ENCODE peak calls at places on chromosomes 7 and 10, in four cellular contexts. One of them, this sample, is unnamed.
A peak's percentile ranks its signal among the peaks of the same experiment; 100 is the strongest.

GRCh38 chr7:105678811-105679495 is 97.7 kb upstream of the EFCAB10 start:
- DNase-seq in hepatocyte: no peak
- DNase-seq in neural progenitor cell: no peak
- DNase-seq in fibroblast of lung: peak; percentile 68
- DNase-seq in this sample: no peak

GRCh38 chr7:29105191-29105590 is 41.1 kb downstream of the CPVL start:
- DNase-seq in fibroblast of lung: no peak
- DNase-seq in neural progenitor cell: no peak
- DNase-seq in hepatocyte: no peak
- DNase-seq in this sample: no peak

GRCh38 chr7:40474790-40475680 is 340.2 kb downstream of the SUGCT start:
- DNase-seq in fibroblast of lung: no peak
- DNase-seq in hepatocyte: no peak
- DNase-seq in neural progenitor cell: no peak
- DNase-seq in this sample: no peak

GRCh38 chr7:38932509-38933168 is 23.6 kb upstream of the VPS41 start:
- DNase-seq in fibroblast of lung: peak; percentile 55
- DNase-seq in neural progenitor cell: peak; percentile 82
- DNase-seq in hepatocyte: peak; percentile 81
- DNase-seq in this sample: peak; percentile 4

GRCh38 chr10:101215397-101216206 is 13.7 kb downstream of the LBX1 start:
- DNase-seq in hepatocyte: no peak
- DNase-seq in neural progenitor cell: peak; percentile 43
- DNase-seq in fibroblast of lung: no peak
- DNase-seq in this sample: no peak

GRCh38 chr10:125105155-125105554 is 55.2 kb downstream of the CTBP2 start:
- DNase-seq in fibroblast of lung: no peak
- DNase-seq in neural progenitor cell: no peak
- DNase-seq in hepatocyte: no peak
- DNase-seq in this sample: no peak

GRCh38 chr10:33398796-33399195 is 64.3 kb upstream of the NRP1 start:
- DNase-seq in neural progenitor cell: no peak
- DNase-seq in hepatocyte: no peak
- DNase-seq in fibroblast of lung: no peak
- DNase-seq in this sample: no peak

GRCh38 chr7:136033413-136034031 is 56.4 kb upstream of the MTPN start:
- DNase-seq in hepatocyte: peak; percentile 63
- DNase-seq in fibroblast of lung: no peak
- DNase-seq in neural progenitor cell: no peak
- DNase-seq in this sample: no peak

GRCh38 chr10:62734781-62735463 is 69.6 kb upstream of the ADO start:
- DNase-seq in hepatocyte: no peak
- DNase-seq in fibroblast of lung: no peak
- DNase-seq in neural progenitor cell: no peak
- DNase-seq in this sample: no peak

GRCh38 chr10:61846370-61847031 is 55.0 kb upstream of the ARID5B start:
- DNase-seq in hepatocyte: no peak
- DNase-seq in fibroblast of lung: no peak
- DNase-seq in neural progenitor cell: no peak
- DNase-seq in this sample: no peak

GRCh38 chr10:91552706-91553105 is 80.2 kb downstream of the PPP1R3C start:
- DNase-seq in neural progenitor cell: peak; percentile 39
- DNase-seq in hepatocyte: peak; percentile 23
- DNase-seq in fibroblast of lung: peak; percentile 41
- DNase-seq in this sample: no peak

GRCh38 chr7:139702313-139702731 is 75.5 kb downstream of the HIPK2 start:
- DNase-seq in fibroblast of lung: no peak
- DNase-seq in hepatocyte: no peak
- DNase-seq in neural progenitor cell: no peak
- DNase-seq in this sample: no peak

GRCh38 chr7:18667466-18667865 is 171.9 kb downstream of the HDAC9 start:
- DNase-seq in neural progenitor cell: no peak
- DNase-seq in fibroblast of lung: peak; percentile 65
- DNase-seq in hepatocyte: peak; percentile 19
- DNase-seq in this sample: peak; percentile 69

GRCh38 chr10:5666324-5667220 is at the start of gene ASB13:
- DNase-seq in hepatocyte: peak; percentile 86
- DNase-seq in neural progenitor cell: peak; percentile 89
- DNase-seq in fibroblast of lung: peak; percentile 39
- DNase-seq in this sample: no peak

GRCh38 chr10:83952273-83952672 is 187.0 kb upstream of the GHITM start:
- DNase-seq in neural progenitor cell: no peak
- DNase-seq in fibroblast of lung: no peak
- DNase-seq in hepatocyte: peak; percentile 16
- DNase-seq in this sample: no peak

GRCh38 chr10:62021116-62021515 is 119.6 kb downstream of the ARID5B start:
- DNase-seq in fibroblast of lung: no peak
- DNase-seq in neural progenitor cell: no peak
- DNase-seq in hepatocyte: no peak
- DNase-seq in this sample: no peak

GRCh38 chr10:108848016-108848415 is 1075.3 kb downstream of the XPNPEP1 start:
- DNase-seq in hepatocyte: no peak
- DNase-seq in fibroblast of lung: no peak
- DNase-seq in neural progenitor cell: no peak
- DNase-seq in this sample: no peak

GRCh38 chr7:111473449-111474198 is 88.7 kb downstream of the IMMP2L start:
- DNase-seq in neural progenitor cell: no peak
- DNase-seq in hepatocyte: no peak
- DNase-seq in fibroblast of lung: no peak
- DNase-seq in this sample: no peak

GRCh38 chr10:3702569-3702968 is 82.4 kb downstream of the KLF6 start:
- DNase-seq in hepatocyte: no peak
- DNase-seq in fibroblast of lung: no peak
- DNase-seq in neural progenitor cell: no peak
- DNase-seq in this sample: no peak

GRCh38 chr10:6543431-6544005 is 36.6 kb downstream of the PRKCQ start:
- DNase-seq in fibroblast of lung: no peak
- DNase-seq in neural progenitor cell: no peak
- DNase-seq in hepatocyte: no peak
- DNase-seq in this sample: no peak

GRCh38 chr7:49783446-49783845 is 10.0 kb downstream of the VWC2 start:
- DNase-seq in neural progenitor cell: no peak
- DNase-seq in hepatocyte: no peak
- DNase-seq in fibroblast of lung: no peak
- DNase-seq in this sample: no peak

GRCh38 chr10:12811725-12812310 is 189.7 kb downstream of the CCDC3 start:
- DNase-seq in hepatocyte: no peak
- DNase-seq in neural progenitor cell: no peak
- DNase-seq in fibroblast of lung: no peak
- DNase-seq in this sample: no peak

GRCh38 chr10:49410365-49411074 is 14.6 kb upstream of the DRGX start:
- DNase-seq in fibroblast of lung: no peak
- DNase-seq in hepatocyte: no peak
- DNase-seq in neural progenitor cell: no peak
- DNase-seq in this sample: no peak

GRCh38 chr7:149147730-149148653 is 739 bp downstream of the ZNF398 start:
- DNase-seq in hepatocyte: peak; percentile 73
- DNase-seq in neural progenitor cell: peak; percentile 81
- DNase-seq in fibroblast of lung: peak; percentile 44
- DNase-seq in this sample: peak; percentile 57

GRCh38 chr10:71647526-71648354 is 71.8 kb downstream of the C10orf105 start:
- DNase-seq in hepatocyte: no peak
- DNase-seq in neural progenitor cell: peak; percentile 78
- DNase-seq in fibroblast of lung: no peak
- DNase-seq in this sample: no peak

GRCh38 chr10:122290334-122290733 is 19.2 kb downstream of the BTBD16 start:
- DNase-seq in hepatocyte: no peak
- DNase-seq in fibroblast of lung: no peak
- DNase-seq in neural progenitor cell: no peak
- DNase-seq in this sample: no peak

GRCh38 chr10:47453435-47454293 is 30.3 kb downstream of the ANXA8 start:
- DNase-seq in neural progenitor cell: no peak
- DNase-seq in hepatocyte: no peak
- DNase-seq in fibroblast of lung: no peak
- DNase-seq in this sample: no peak

GRCh38 chr7:14806886-14807285 is 95.7 kb downstream of the DGKB start:
- DNase-seq in hepatocyte: no peak
- DNase-seq in fibroblast of lung: no peak
- DNase-seq in neural progenitor cell: no peak
- DNase-seq in this sample: peak; percentile 29

GRCh38 chr7:123492485-123492884 is 41.9 kb downstream of the IQUB start:
- DNase-seq in fibroblast of lung: no peak
- DNase-seq in neural progenitor cell: no peak
- DNase-seq in hepatocyte: no peak
- DNase-seq in this sample: no peak

GRCh38 chr10:78535716-78536218 is 502.1 kb downstream of the RPS24 start:
- DNase-seq in hepatocyte: peak; percentile 54
- DNase-seq in neural progenitor cell: no peak
- DNase-seq in fibroblast of lung: no peak
- DNase-seq in this sample: no peak

GRCh38 chr7:21944616-21945373 is 904 bp downstream of the CDCA7L start:
- DNase-seq in hepatocyte: peak; percentile 67
- DNase-seq in neural progenitor cell: peak; percentile 61
- DNase-seq in fibroblast of lung: no peak
- DNase-seq in this sample: no peak

GRCh38 chr7:76300210-76300731 is 2.2 kb upstream of the HSPB1 start:
- DNase-seq in neural progenitor cell: no peak
- DNase-seq in fibroblast of lung: peak; percentile 62
- DNase-seq in hepatocyte: peak; percentile 65
- DNase-seq in this sample: peak; percentile 87

GRCh38 chr10:47025540-47026300 is 114.5 kb downstream of the PTPN20 start:
- DNase-seq in hepatocyte: no peak
- DNase-seq in fibroblast of lung: peak; percentile 25
- DNase-seq in neural progenitor cell: no peak
- DNase-seq in this sample: peak; percentile 58

GRCh38 chr10:48187713-48188541 is 86.6 kb downstream of the FRMPD2 start:
- DNase-seq in neural progenitor cell: no peak
- DNase-seq in fibroblast of lung: no peak
- DNase-seq in hepatocyte: peak; percentile 71
- DNase-seq in this sample: no peak

GRCh38 chr10:49748006-49748405 is 14.1 kb downstream of the OGDHL start:
- DNase-seq in neural progenitor cell: no peak
- DNase-seq in hepatocyte: no peak
- DNase-seq in fibroblast of lung: no peak
- DNase-seq in this sample: no peak

GRCh38 chr10:33116293-33116697 is 158.3 kb upstream of the ITGB1 start:
- DNase-seq in fibroblast of lung: peak; percentile 78
- DNase-seq in neural progenitor cell: peak; percentile 79
- DNase-seq in hepatocyte: peak; percentile 58
- DNase-seq in this sample: peak; percentile 85

DNA sequence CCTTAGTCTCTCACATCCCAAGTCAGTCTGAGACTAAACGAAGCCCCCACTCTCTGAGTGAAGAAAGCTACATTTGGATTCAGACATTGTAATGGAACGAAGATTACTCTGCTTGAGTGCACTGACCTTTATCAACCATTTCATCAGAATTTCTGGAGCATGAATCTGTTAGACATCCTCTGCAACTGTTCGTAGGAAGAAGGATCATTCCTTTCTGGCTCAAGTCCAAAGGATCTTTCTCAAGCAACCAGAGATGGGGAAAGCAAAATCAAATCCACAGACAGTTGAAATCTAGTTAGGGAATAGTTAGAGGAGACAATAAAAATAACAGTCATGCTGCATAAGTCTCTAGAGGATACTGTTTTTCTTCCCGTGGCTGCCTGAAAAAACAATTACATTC is 27.6 kb upstream of the DGKI start:
- DNase-seq in hepatocyte: peak; percentile 34
- DNase-seq in neural progenitor cell: no peak
- DNase-seq in fibroblast of lung: peak; percentile 91
- DNase-seq in this sample: peak; percentile 96
- H3K4me2 ChIP-seq in hepatocyte: no peak overlapping the region
- H3K4me2 ChIP-seq in neural progenitor cell: no peak overlapping the region
- H3K4me2 ChIP-seq in fibroblast of lung: no peak overlapping the region
- H3K4me2 ChIP-seq in this sample: peak overlapping the region; percentile 45

DNA sequence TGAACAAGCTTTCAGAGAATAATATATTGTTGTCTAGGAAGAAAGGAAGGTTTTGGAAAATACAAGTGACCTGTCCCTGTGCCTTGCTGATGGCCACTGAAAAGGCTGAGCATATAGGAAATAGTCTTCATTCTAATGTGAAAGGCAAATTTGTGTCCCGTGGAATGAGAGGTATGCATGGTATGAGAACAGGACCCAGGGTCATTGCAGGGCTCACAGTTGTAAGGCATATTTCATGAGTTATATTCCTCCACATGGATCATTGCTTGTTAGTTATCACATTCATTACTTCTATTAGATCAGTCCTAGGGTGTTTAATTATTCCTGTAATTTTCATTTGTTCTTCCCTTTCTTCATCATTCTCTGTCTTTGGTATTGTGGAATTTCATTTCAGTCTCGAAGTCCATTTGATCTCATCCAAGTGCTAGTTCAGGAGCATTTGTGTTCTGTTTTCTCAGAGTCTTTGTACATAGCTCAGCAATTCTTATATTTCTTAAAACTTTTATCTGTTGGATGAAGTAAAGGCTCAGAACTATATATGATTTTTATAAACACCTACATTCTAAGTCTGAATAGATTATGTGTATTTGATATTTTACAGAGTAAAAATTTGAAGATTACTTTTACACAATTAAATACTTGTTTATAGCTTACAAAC is 39.4 kb upstream of the ARHGAP21 start:
- DNase-seq in hepatocyte: no peak
- DNase-seq in fibroblast of lung: peak; percentile 11
- DNase-seq in neural progenitor cell: no peak
- DNase-seq in this sample: peak; percentile 51
- H3K9me3 ChIP-seq in hepatocyte: no peaks in the 10 kb centered on the region
- H3K9me3 ChIP-seq in fibroblast of lung: no peaks in the 10 kb centered on the region
- H3K9me3 ChIP-seq in neural progenitor cell: no peaks in the 10 kb centered on the region
- H3K9me3 ChIP-seq in this sample: no peaks in the 10 kb centered on the region

GRCh38 chr7:155369766-155370165 is 72.1 kb downstream of the INSIG1 start:
- DNase-seq in neural progenitor cell: no peak
- DNase-seq in hepatocyte: no peak
- DNase-seq in fibroblast of lung: no peak
- DNase-seq in this sample: no peak

GRCh38 chr7:155371331-155371883 is 73.7 kb downstream of the INSIG1 start:
- DNase-seq in hepatocyte: no peak
- DNase-seq in fibroblast of lung: no peak
- DNase-seq in neural progenitor cell: no peak
- DNase-seq in this sample: no peak

GRCh38 chr7:155373359-155374273 is 75.9 kb downstream of the INSIG1 start:
- DNase-seq in hepatocyte: no peak
- DNase-seq in fibroblast of lung: peak; percentile 31
- DNase-seq in neural progenitor cell: peak; percentile 55
- DNase-seq in this sample: no peak

GRCh38 chr7:155372782-155373358 is 75.2 kb downstream of the INSIG1 start:
- DNase-seq in neural progenitor cell: no peak
- DNase-seq in fibroblast of lung: no peak
- DNase-seq in hepatocyte: no peak
- DNase-seq in this sample: no peak

GRCh38 chr7:155371884-155372781 is 74.5 kb downstream of the INSIG1 start:
- DNase-seq in fibroblast of lung: no peak
- DNase-seq in hepatocyte: peak; percentile 51
- DNase-seq in neural progenitor cell: peak; percentile 38
- DNase-seq in this sample: no peak
- TF ChIP-seq EZH2 in fibroblast of lung: peak; percentile 60
- TF ChIP-seq EZH2 in hepatocyte: peak; percentile 77
- TF ChIP-seq EZH2 in neural progenitor cell: peak; percentile 96
- TF ChIP-seq EZH2 in this sample: peak; percentile 65

DNA sequence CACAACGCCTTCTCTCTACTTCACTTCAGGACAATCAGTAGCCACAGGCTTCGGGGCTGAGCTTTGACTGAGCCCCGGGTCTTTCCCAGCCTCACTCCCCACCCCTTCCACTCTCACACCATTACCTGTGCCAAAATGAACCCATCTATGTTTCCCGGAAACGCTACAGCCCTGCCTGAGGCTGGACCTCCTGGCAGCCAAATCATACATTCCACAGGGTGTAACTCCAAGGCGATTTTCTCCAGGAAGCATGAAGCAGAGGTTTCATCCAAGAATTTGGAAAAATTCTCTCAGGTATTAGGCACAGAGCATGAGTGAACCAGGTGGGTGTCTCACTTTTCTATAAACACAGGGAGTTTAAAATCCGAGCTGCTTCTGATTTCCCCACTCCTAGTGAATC is 286.3 kb downstream of the TNS3 start:
- DNase-seq in fibroblast of lung: no peak
- DNase-seq in neural progenitor cell: no peak
- DNase-seq in hepatocyte: no peak
- DNase-seq in this sample: no peak
- H3K4me2 ChIP-seq in fibroblast of lung: no peak overlapping the region
- H3K4me2 ChIP-seq in neural progenitor cell: no peak overlapping the region
- H3K4me2 ChIP-seq in hepatocyte: no peak overlapping the region
- H3K4me2 ChIP-seq in this sample: no peak overlapping the region